ENCODE peak calls at places on chromosomes 6 and 20, in six cellular contexts. J is NCI-H748 treated with DMSO at 0.1 percent for 48 hours, Q is endothelial cell, B is WTC11, P is heart left ventricle, W is HFFc6. L is an unnamed sample.

GRCh38 chr6:110949679-110950285 is 8.7 kb upstream of the GTF3C6 start:
- DNase-seq in J (no peak), Q (no peak), B (no peak), P (no peak), W (peak; percentile 38), L (no peak)

GRCh38 chr6:4612636-4613171 is 163.5 kb upstream of the CDYL start:
- DNase-seq in J (no peak), Q (no peak), B (no peak), P (peak; percentile 37), W (peak; percentile 60), L (no peak)

GRCh38 chr6:106247293-106247692 is 78.3 kb downstream of the ATG5 start:
- DNase-seq in J (no peak), Q (no peak), B (no peak), P (no peak), W (no peak), L (no peak)

GRCh38 chr6:48388045-48388444 is 277.0 kb upstream of the PTCHD4 start:
- DNase-seq in J (no peak), Q (no peak), B (no peak), P (no peak), W (no peak), L (no peak)

GRCh38 chr6:52077961-52078613 is 9.3 kb downstream of the PKHD1 start:
- DNase-seq in J (no peak), Q (no peak), B (no peak), P (no peak), W (no peak), L (no peak)

GRCh38 chr6:129765008-129765407 is 55.0 kb upstream of the ARHGAP18 start:
- DNase-seq in J (no peak), Q (no peak), B (no peak), P (no peak), W (no peak), L (no peak)

GRCh38 chr6:31762356-31762755 is at the start of gene SAPCD1:
- DNase-seq in J (no peak), Q (no peak), B (no peak), P (no peak), W (no peak), L (no peak)

GRCh38 chr20:32580970-32581838 is 3.9 kb downstream of the NOL4L start:
- DNase-seq in J (no peak), Q (no peak), B (no peak), P (no peak), W (no peak), L (no peak)

GRCh38 chr6:452301-453067 is 60.9 kb downstream of the IRF4 start:
- DNase-seq in J (no peak), Q (no peak), B (no peak), P (no peak), W (no peak), L (no peak)

GRCh38 chr6:44072959-44073611 is 54.2 kb downstream of the MRPL14 start:
- DNase-seq in J (no peak), Q (peak; percentile 82), B (peak; percentile 83), P (peak; percentile 93), W (no peak), L (peak; percentile 41)

GRCh38 chr6:24330137-24330732 is 27.6 kb downstream of the DCDC2 start:
- DNase-seq in J (peak; percentile 69), Q (no peak), B (no peak), P (no peak), W (no peak), L (no peak)

GRCh38 chr20:53559816-53560215 is 33.8 kb downstream of the ZNF217 start:
- DNase-seq in J (no peak), Q (no peak), B (no peak), P (no peak), W (no peak), L (no peak)

GRCh38 chr6:160238234-160238633 is 20.4 kb downstream of the SLC22A2 start:
- DNase-seq in J (no peak), Q (no peak), B (no peak), P (no peak), W (no peak), L (no peak)

GRCh38 chr6:21386744-21387143 is 206.8 kb upstream of the SOX4 start:
- DNase-seq in J (no peak), Q (no peak), B (no peak), P (no peak), W (no peak), L (no peak)

L was measured in activated gamma-delta T cell treated with anti-CD3 and anti-CD28 coated beads, Interleukin-2, amount 50 U/mL, for 16 hours.